ENCODE peak calls at places on chromosomes 12 and 14, in nine cellular contexts. L is astrocyte, G is psoas muscle, C is GM23248, H is mesenchymal stem cell, Y is hepatocyte, V is breast epithelium, U is heart right ventricle, Z is fibroblast of lung. F is an unnamed sample. For H3K4me1, the result is how much of the 10 kb centered on the place peaks cover.

GRCh38 chr14:83548061-83548839 is 1981.7 kb upstream of the FLRT2 start:
- DNase-seq in H (peak), V (no peak), G (no peak), C (no peak), Y (no peak), U (no peak), Z (peak), L (peak), F (no peak)

GRCh38 chr14:54566152-54566409 is 847 bp upstream of the SAMD4A start:
- DNase-seq in L (no peak), H (no peak), C (no peak), Y (no peak), Z (no peak), U (no peak), V (no peak), G (no peak), F (no peak)

GRCh38 chr14:63991833-63992232 is 139.0 kb downstream of the SYNE2 start:
- DNase-seq in V (no peak), L (no peak), C (no peak), G (no peak), Y (no peak), U (no peak), H (no peak), Z (no peak), F (no peak)

GRCh38 chr12:65362231-65362630 is 83.7 kb downstream of the MSRB3 start:
- DNase-seq in V (no peak), Y (no peak), C (peak), H (peak), U (no peak), Z (no peak), L (peak), G (no peak), F (no peak)

GRCh38 chr14:78567343-78567742 is 397.2 kb downstream of the NRXN3 start:
- DNase-seq in Z (no peak), U (peak), G (no peak), Y (no peak), C (peak), L (peak), V (no peak), H (peak), F (no peak)

GRCh38 chr12:44162961-44163360 is 327.1 kb downstream of the TMEM117 start:
- DNase-seq in L (no peak), Y (no peak), U (no peak), Z (no peak), G (no peak), V (no peak), C (no peak), H (no peak), F (no peak)

GRCh38 chr14:34582117-34582680 is 42.7 kb upstream of the EAPP start:
- DNase-seq in H (no peak), L (no peak), U (no peak), C (no peak), G (no peak), V (no peak), Z (no peak), Y (no peak), F (no peak)

GRCh38 chr12:80590085-80590484 is 117.3 kb upstream of the MYF6 start:
- DNase-seq in L (peak), Z (peak), V (no peak), H (peak), G (no peak), C (peak), Y (no peak), U (no peak), F (no peak)

GRCh38 chr14:61416587-61416986 is 95.2 kb downstream of the PRKCH start:
- DNase-seq in G (no peak), Z (no peak), V (no peak), L (no peak), Y (no peak), C (no peak), U (no peak), H (no peak), F (no peak)

GRCh38 chr12:91574391-91574790 is 391.8 kb upstream of the DCN start:
- DNase-seq in V (no peak), C (peak), H (peak), Y (no peak), Z (no peak), U (no peak), L (peak), G (no peak), F (no peak)

GRCh38 chr14:64081174-64081746 is 212.9 kb downstream of the ESR2 start:
- DNase-seq in H (no peak), L (no peak), Y (no peak), G (no peak), U (no peak), V (no peak), Z (no peak), C (peak), F (no peak)

GRCh38 chr14:93219103-93219726 is 12.2 kb downstream of the UBR7 start:
- DNase-seq in U (peak), H (peak), L (peak), Z (peak), C (peak), V (no peak), Y (peak), G (no peak), F (peak)

GRCh38 chr14:70133461-70133860 is 55.3 kb downstream of the SLC8A3 start:
- DNase-seq in Z (no peak), V (no peak), L (no peak), C (no peak), U (no peak), H (no peak), Y (no peak), G (no peak), F (no peak)

GRCh38 chr12:46266382-46266791 is 2.5 kb downstream of the SLC38A1 start:
- DNase-seq in Z (peak), Y (peak), L (peak), V (no peak), U (no peak), C (peak), H (peak), G (no peak), F (peak)

GRCh38 chr12:89251326-89252237 is 100.7 kb downstream of the DUSP6 start:
- DNase-seq in H (peak), C (no peak), U (no peak), V (no peak), L (no peak), Y (no peak), Z (no peak), G (no peak), F (no peak)

GRCh38 chr12:55742719-55743130 is at the start of gene GDF11:
- DNase-seq in V (no peak), H (peak), L (peak), C (peak), U (peak), Z (peak), Y (peak), G (peak), F (peak)

GRCh38 chr12:50258167-50258551 is 25.2 kb downstream of the LIMA1 start:
- DNase-seq in L (no peak), U (peak), V (peak), C (peak), Z (no peak), H (no peak), G (peak), Y (no peak), F (no peak)

GRCh38 chr12:98262886-98263285 is 252.5 kb upstream of the TMPO start:
- DNase-seq in U (no peak), Y (no peak), L (no peak), C (no peak), Z (no peak), H (no peak), V (no peak), G (no peak), F (no peak)

GRCh38 chr14:88196925-88197324 is 126.1 kb downstream of the KCNK10 start:
- DNase-seq in G (no peak), C (no peak), H (no peak), V (no peak), Y (no peak), Z (no peak), U (no peak), L (no peak), F (no peak)

GRCh38 chr12:69501154-69501895 is 31.1 kb downstream of the FRS2 start:
- DNase-seq in Y (no peak), C (peak), V (no peak), L (peak), Z (no peak), U (no peak), H (no peak), G (no peak), F (no peak)

GRCh38 chr12:86777335-86777734 is 521.1 kb upstream of the MGAT4C start:
- DNase-seq in L (peak), V (no peak), Z (no peak), U (no peak), Y (no peak), C (no peak), H (no peak), G (no peak), F (no peak)

GRCh38 chr12:69908208-69908607 is 83.2 kb downstream of the MYRFL start:
- DNase-seq in H (peak), V (no peak), Z (no peak), L (no peak), C (peak), G (no peak), Y (no peak), U (no peak), F (no peak)

GRCh38 chr14:34325493-34325892 is 136.5 kb downstream of the SPTSSA start:
- DNase-seq in L (no peak), V (no peak), H (no peak), U (no peak), G (no peak), Z (no peak), Y (no peak), C (no peak), F (peak)

GRCh38 chr12:21478756-21479455 is 22.5 kb downstream of the RECQL start:
- DNase-seq in Z (no peak), V (no peak), U (no peak), Y (no peak), H (no peak), G (no peak), L (no peak), C (no peak), F (no peak)

GRCh38 chr14:61585598-61586538 is 109.4 kb upstream of the HIF1A start:
- DNase-seq in V (no peak), G (peak), Z (peak), Y (peak), L (peak), U (peak), H (peak), C (peak), F (no peak)

GRCh38 chr12:989751-990278 is 1.2 kb upstream of the ERC1 start:
- DNase-seq in H (peak), Z (peak), U (peak), Y (peak), G (peak), L (peak), C (peak), V (no peak), F (peak)

GRCh38 chr14:24734917-24735500 is 101.0 kb upstream of the GZMB start:
- DNase-seq in G (no peak), H (peak), U (peak), Y (peak), L (peak), V (no peak), Z (peak), C (peak), F (peak)

GRCh38 chr12:94149781-94150482 is 1.6 kb downstream of the PLXNC1 start:
- DNase-seq in H (peak), G (peak), Z (peak), L (no peak), Y (peak), U (peak), V (no peak), C (peak), F (peak)

GRCh38 chr14:68624541-68625220 is 168.2 kb downstream of the ZFP36L1 start:
- DNase-seq in V (peak), Y (no peak), C (no peak), G (no peak), H (no peak), Z (no peak), L (no peak), U (no peak), F (no peak)

GRCh38 chr14:68626386-68626785 is 166.5 kb downstream of the ZFP36L1 start:
- DNase-seq in G (peak), L (no peak), V (no peak), H (no peak), Z (no peak), C (peak), Y (no peak), U (peak), F (no peak)

GRCh38 chr14:68627050-68627867 is 165.6 kb downstream of the ZFP36L1 start:
- DNase-seq in Z (no peak), L (peak), U (peak), H (peak), C (no peak), G (no peak), V (peak), Y (no peak), F (no peak)

GRCh38 chr14:68623828-68624227 is 169.0 kb downstream of the ZFP36L1 start:
- DNase-seq in U (no peak), H (no peak), C (no peak), V (no peak), Y (no peak), G (no peak), Z (no peak), L (no peak), F (no peak)

GRCh38 chr14:68625366-68626090 is 167.3 kb downstream of the ZFP36L1 start:
- DNase-seq in U (no peak), C (no peak), H (no peak), V (peak), Y (no peak), Z (no peak), L (no peak), G (no peak), F (no peak)
- H3K4me1 ChIP-seq in U (under half), C (under half), H (under half), V (under half), Y (under half), Z (under half), L (under half), G (under half), F (under half)

DNA sequence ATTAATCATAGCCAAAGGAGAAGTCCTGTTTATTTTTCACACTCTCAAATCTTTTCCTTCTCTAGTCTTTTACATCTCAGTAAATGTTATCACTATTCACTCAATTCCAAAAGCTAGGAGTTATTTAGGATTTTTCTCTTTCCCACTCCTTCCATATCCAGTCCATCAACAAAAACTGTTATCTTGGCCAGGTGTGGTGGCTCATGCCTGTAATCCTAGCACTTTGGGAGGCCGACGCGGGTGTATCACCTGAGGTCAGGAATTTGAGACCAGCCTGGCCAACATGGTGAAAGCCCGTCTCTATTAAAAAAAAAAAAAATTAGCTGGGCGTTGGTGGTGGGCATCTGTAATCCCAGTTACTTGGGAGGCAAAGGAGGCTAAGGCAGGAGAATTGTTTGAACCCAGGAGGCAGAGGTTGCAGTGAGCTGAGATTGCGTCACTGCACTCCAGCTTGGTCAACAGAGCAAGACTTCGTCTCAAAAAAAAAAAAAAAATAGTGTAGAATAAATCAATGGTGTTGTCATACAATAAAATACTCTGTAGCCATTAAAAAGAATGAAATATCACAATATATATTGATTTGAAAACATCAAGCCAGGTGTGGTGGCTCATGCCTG is 46.6 kb upstream of the FOXJ2 start:
- DNase-seq in Y (no peak), C (no peak), H (no peak), L (no peak), G (no peak), V (no peak), Z (no peak), U (no peak), F (no peak)
- H3K4me1 ChIP-seq in Y (under half), C (under half), H (under half), L (under half), G (under half), V (under half), Z (under half), U (under half), F (under half)

GRCh38 chr14:59566281-59566680 is 10.3 kb downstream of the CCDC175 start:
- DNase-seq in L (no peak), Y (no peak), C (no peak), V (no peak), G (no peak), H (no peak), Z (no peak), U (no peak), F (no peak)

GRCh38 chr14:59565112-59565511 is 11.5 kb downstream of the CCDC175 start:
- DNase-seq in H (no peak), C (no peak), G (no peak), Y (no peak), L (peak), Z (no peak), U (no peak), V (no peak), F (no peak)

GRCh38 chr14:59566725-59567124 is 9.9 kb downstream of the CCDC175 start:
- DNase-seq in C (no peak), H (no peak), Y (no peak), V (no peak), G (no peak), U (no peak), L (no peak), Z (no peak), F (no peak)

GRCh38 chr14:59570122-59570521 is 6.5 kb downstream of the CCDC175 start:
- DNase-seq in G (no peak), V (no peak), C (no peak), U (no peak), Y (peak), L (no peak), Z (no peak), H (no peak), F (no peak)

DNA sequence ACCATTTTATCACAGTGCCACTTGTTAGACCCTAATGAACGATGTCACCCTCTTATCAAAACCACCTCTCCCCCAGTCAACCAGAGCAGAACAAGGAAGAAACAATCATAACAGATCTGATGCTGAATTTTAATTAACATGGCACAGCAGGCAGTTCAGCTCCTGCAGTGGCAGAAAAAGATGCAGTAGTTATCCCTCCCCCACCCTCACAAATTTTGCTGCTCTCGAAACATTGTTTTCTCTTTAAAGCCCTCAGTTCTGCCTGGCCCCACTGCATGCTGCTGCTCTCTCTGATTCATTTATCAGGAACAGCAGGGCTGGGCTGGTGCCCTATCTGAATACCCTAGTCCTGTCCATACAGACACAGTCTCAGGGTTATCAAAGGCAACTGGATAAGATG is 12.3 kb downstream of the CCDC175 start:
- DNase-seq in L (no peak), V (no peak), H (no peak), Z (no peak), U (no peak), G (no peak), Y (no peak), C (no peak), F (no peak)
- H3K4me1 ChIP-seq in L (under half), V (under half), H (under half), Z (under half), U (under half), G (under half), Y (under half), C (under half), F (under half)

DNA sequence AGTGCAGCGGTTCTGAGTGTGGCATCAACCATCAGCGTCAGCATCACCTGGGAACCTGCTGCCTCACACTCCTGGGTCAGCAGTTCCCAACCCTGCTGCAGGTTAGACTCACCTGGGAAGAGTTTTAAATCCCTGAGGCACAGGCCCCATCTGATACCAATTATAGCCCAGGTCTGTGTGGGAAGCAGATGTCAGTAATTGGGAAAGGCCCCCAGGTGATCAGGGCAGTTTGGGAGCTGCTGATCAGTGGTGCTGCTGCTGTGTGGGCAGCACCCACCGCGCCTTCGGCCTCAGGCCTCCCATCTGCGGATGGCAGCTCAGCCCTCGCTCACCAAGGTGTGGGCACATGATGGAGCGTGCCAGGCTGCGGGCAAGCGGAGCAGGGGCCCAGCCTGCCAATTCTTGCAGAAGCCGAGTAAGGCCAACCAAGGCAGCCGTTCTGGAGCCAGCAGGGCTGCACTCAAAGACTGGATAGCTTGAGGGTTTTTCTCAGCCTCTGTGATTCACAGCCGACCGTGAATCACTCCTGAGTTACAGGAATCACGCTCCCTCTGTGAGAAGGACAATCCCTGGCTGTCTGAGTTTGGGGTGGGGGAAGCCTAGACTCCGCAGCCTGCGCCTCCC is 155.6 kb upstream of the SFSWAP start:
- DNase-seq in Y (no peak), Z (no peak), U (no peak), G (no peak), H (no peak), L (no peak), V (no peak), C (peak), F (no peak)
- H3K4me1 ChIP-seq in Y (under half), Z (under half), U (under half), G (under half), H (under half), L (under half), V (under half), C (under half), F (under half)

DNA sequence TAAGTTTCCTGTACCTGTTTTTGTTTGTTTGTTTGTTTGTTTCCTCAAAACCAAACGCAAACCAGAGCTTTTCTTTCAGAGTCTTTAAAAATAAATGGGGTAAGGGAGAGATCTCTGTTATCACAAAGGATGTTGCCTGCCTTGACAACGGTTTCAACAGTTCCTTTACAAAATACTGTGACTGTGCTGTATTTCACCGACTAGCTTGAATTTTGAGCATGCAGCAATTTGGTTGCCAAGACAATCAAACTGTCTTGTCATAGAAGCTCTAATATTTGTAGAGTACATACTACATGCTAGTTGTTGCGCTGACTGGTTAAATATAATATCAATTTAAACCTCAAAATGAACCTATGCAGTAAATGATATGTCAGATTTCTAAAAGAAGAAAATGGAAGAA is 22.4 kb upstream of the TCP11L2 start:
- DNase-seq in U (no peak), V (no peak), Z (no peak), Y (no peak), G (no peak), C (no peak), L (no peak), H (no peak), F (no peak)
- H3K4me1 ChIP-seq in U (under half), V (under half), Z (under half), Y (half or more), G (under half), C (under half), L (under half), H (under half), F (under half)

DNA sequence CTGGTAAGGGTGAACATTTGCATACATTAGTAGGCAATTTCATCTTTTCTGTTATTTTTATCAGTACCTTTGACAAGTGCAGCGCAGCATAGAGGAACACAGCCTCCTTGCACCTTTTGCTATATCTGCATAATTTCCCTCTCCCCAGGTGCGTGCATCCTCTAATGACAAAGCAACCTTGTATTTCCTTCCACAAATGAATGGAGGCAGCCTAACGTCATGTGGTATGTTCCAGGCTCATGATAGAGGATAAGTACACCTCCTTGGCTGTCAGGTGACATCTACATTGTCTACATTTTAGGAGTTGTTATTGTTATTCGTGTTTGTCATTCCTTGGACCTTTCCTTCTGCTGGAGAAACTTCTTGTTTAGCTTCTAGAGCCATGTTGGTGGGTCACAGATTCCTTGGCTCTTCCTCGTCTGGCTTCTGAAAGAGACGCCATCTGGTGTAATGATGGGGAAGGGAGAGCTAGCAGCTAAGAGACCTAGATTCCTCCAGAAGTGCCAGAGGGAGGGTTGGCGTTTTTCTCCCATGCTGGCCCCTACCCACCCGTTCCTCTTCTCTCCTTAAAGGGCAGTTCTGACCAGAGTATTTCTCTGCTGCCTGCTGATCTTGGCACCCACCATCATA is 37.0 kb downstream of the EVL start:
- DNase-seq in Y (no peak), C (no peak), V (no peak), U (no peak), Z (no peak), G (no peak), L (no peak), H (no peak), F (no peak)
- H3K4me1 ChIP-seq in Y (under half), C (under half), V (under half), U (under half), Z (under half), G (under half), L (under half), H (under half), F (under half)

F was measured in HAP-1.